ENCODE peak calls at places on chromosomes 16 and 17, in five cellular contexts. N, K, T, R and U are unnamed samples.

GRCh38 chr17:28982191-28982793 is 23.5 kb downstream of the SEZ6 start:
- DNase-seq in N (no peak), K (no peak), T (no peak), R (no peak), U (peak; percentile 34)

GRCh38 chr17:40958086-40958953 is 8.4 kb downstream of the KRT39 start:
- DNase-seq in N (peak; percentile 34), K (peak; percentile 48), T (no peak), R (no peak), U (peak; percentile 58)

GRCh38 chr17:55005520-55005919 is 37.0 kb downstream of the STXBP4 start:
- DNase-seq in N (no peak), K (no peak), T (no peak), R (no peak), U (no peak)

GRCh38 chr17:3030096-3030495 is 33.3 kb downstream of the OR1D5 start:
- DNase-seq in N (no peak), K (no peak), T (no peak), R (no peak), U (no peak)

GRCh38 chr17:34155947-34156346 is 99.1 kb upstream of the CCL2 start:
- DNase-seq in N (no peak), K (no peak), T (no peak), R (no peak), U (no peak)

GRCh38 chr16:1366060-1366711 is 14.5 kb downstream of the GNPTG start:
- DNase-seq in N (no peak), K (no peak), T (no peak), R (no peak), U (no peak)

GRCh38 chr17:32819035-32819434 is 57.9 kb downstream of the MYO1D start:
- DNase-seq in N (no peak), K (no peak), T (no peak), R (no peak), U (no peak)

GRCh38 chr17:83054518-83055125 is 24.8 kb upstream of the METRNL start:
- DNase-seq in N (no peak), K (no peak), T (no peak), R (peak; percentile 6), U (no peak)

GRCh38 chr17:64269687-64270649 is 6.9 kb upstream of the TEX2 start:
- DNase-seq in N (no peak), K (no peak), T (no peak), R (no peak), U (no peak)

GRCh38 chr16:65024649-65025243 is 97.1 kb downstream of the CDH11 start:
- DNase-seq in N (no peak), K (no peak), T (no peak), R (no peak), U (no peak)

GRCh38 chr16:50282010-50282538 is 15.7 kb downstream of the ADCY7 start:
- DNase-seq in N (no peak), K (no peak), T (no peak), R (no peak), U (no peak)

GRCh38 chr16:3282103-3282746 is 1.1 kb upstream of the ZNF263 start:
- DNase-seq in N (peak; percentile 58), K (no peak), T (no peak), R (no peak), U (peak; percentile 62)

GRCh38 chr17:78748730-78749317 is 33.2 kb downstream of the CYTH1 start:
- DNase-seq in N (peak; percentile 44), K (no peak), T (no peak), R (peak; percentile 52), U (no peak)

GRCh38 chr17:13029340-13029739 is 11.5 kb upstream of the ELAC2 start:
- DNase-seq in N (no peak), K (no peak), T (no peak), R (no peak), U (no peak)

GRCh38 chr17:66542183-66542966 is 240.0 kb downstream of the PRKCA start:
- DNase-seq in N (no peak), K (no peak), T (no peak), R (no peak), U (no peak)

GRCh38 chr17:7801582-7801981 is 32.4 kb upstream of the KDM6B start:
- DNase-seq in N (no peak), K (no peak), T (no peak), R (no peak), U (no peak)

GRCh38 chr17:73342057-73342522 is 30.3 kb upstream of the CDC42EP4 start:
- DNase-seq in N (peak; percentile 59), K (no peak), T (no peak), R (peak; percentile 58), U (no peak)

GRCh38 chr16:69485361-69485760 is 60.9 kb downstream of the CYB5B start:
- DNase-seq in N (no peak), K (no peak), T (no peak), R (no peak), U (no peak)

GRCh38 chr17:28372203-28372944 is 880 bp downstream of the SARM1 start:
- DNase-seq in N (no peak), K (no peak), T (no peak), R (no peak), U (no peak)

GRCh38 chr16:84024854-84025253 is 17.7 kb downstream of the SLC38A8 start:
- DNase-seq in N (no peak), K (no peak), T (no peak), R (no peak), U (no peak)